ENCODE peak calls at places on chromosomes 3 and 15, in five cellular contexts. One of them, this sample, is unnamed.

GRCh38 chr15:74399511-74400312 is 32.3 kb upstream of the CYP11A1 start:
- DNase-seq in stimulated activated CD8-positive, alpha-beta memory T cell treated with anti-CD3 and anti-CD28 coated beads, Interleukin-2, amount 100 ng/mL, for 1 hour: no peak
- DNase-seq in nephron progenitor cell: no peak
- DNase-seq in suprapubic skin: no peak
- DNase-seq in activated CD4-positive, alpha-beta memory T cell treated with anti-CD3 and anti-CD28 coated beads for 36 hours: peak; percentile 80
- DNase-seq in this sample: no peak

GRCh38 chr15:64013179-64014043 is 32.9 kb downstream of the DAPK2 start:
- DNase-seq in nephron progenitor cell: no peak
- DNase-seq in stimulated activated CD8-positive, alpha-beta memory T cell treated with anti-CD3 and anti-CD28 coated beads, Interleukin-2, amount 100 ng/mL, for 1 hour: no peak
- DNase-seq in activated CD4-positive, alpha-beta memory T cell treated with anti-CD3 and anti-CD28 coated beads for 36 hours: peak; percentile 51
- DNase-seq in suprapubic skin: no peak
- DNase-seq in this sample: no peak

GRCh38 chr15:26620528-26620927 is 152.3 kb downstream of the GABRB3 start:
- DNase-seq in stimulated activated CD8-positive, alpha-beta memory T cell treated with anti-CD3 and anti-CD28 coated beads, Interleukin-2, amount 100 ng/mL, for 1 hour: no peak
- DNase-seq in activated CD4-positive, alpha-beta memory T cell treated with anti-CD3 and anti-CD28 coated beads for 36 hours: no peak
- DNase-seq in nephron progenitor cell: no peak
- DNase-seq in suprapubic skin: no peak
- DNase-seq in this sample: no peak

GRCh38 chr3:53570709-53571108 is 76.3 kb downstream of the CACNA1D start:
- DNase-seq in activated CD4-positive, alpha-beta memory T cell treated with anti-CD3 and anti-CD28 coated beads for 36 hours: no peak
- DNase-seq in nephron progenitor cell: no peak
- DNase-seq in suprapubic skin: no peak
- DNase-seq in stimulated activated CD8-positive, alpha-beta memory T cell treated with anti-CD3 and anti-CD28 coated beads, Interleukin-2, amount 100 ng/mL, for 1 hour: no peak
- DNase-seq in this sample: no peak

GRCh38 chr15:83559310-83559966 is 94.5 kb upstream of the ADAMTSL3 start:
- DNase-seq in stimulated activated CD8-positive, alpha-beta memory T cell treated with anti-CD3 and anti-CD28 coated beads, Interleukin-2, amount 100 ng/mL, for 1 hour: no peak
- DNase-seq in nephron progenitor cell: peak; percentile 67
- DNase-seq in activated CD4-positive, alpha-beta memory T cell treated with anti-CD3 and anti-CD28 coated beads for 36 hours: peak; percentile 57
- DNase-seq in suprapubic skin: no peak
- DNase-seq in this sample: no peak

GRCh38 chr15:99090938-99091337 is 13.9 kb upstream of the SYNM start:
- DNase-seq in stimulated activated CD8-positive, alpha-beta memory T cell treated with anti-CD3 and anti-CD28 coated beads, Interleukin-2, amount 100 ng/mL, for 1 hour: no peak
- DNase-seq in suprapubic skin: no peak
- DNase-seq in nephron progenitor cell: no peak
- DNase-seq in activated CD4-positive, alpha-beta memory T cell treated with anti-CD3 and anti-CD28 coated beads for 36 hours: no peak
- DNase-seq in this sample: no peak

GRCh38 chr3:178063475-178063874 is 472.8 kb upstream of the KCNMB2 start:
- DNase-seq in stimulated activated CD8-positive, alpha-beta memory T cell treated with anti-CD3 and anti-CD28 coated beads, Interleukin-2, amount 100 ng/mL, for 1 hour: no peak
- DNase-seq in nephron progenitor cell: no peak
- DNase-seq in suprapubic skin: no peak
- DNase-seq in activated CD4-positive, alpha-beta memory T cell treated with anti-CD3 and anti-CD28 coated beads for 36 hours: no peak
- DNase-seq in this sample: no peak

GRCh38 chr15:31236184-31237041 is 90.2 kb upstream of the KLF13 start:
- DNase-seq in stimulated activated CD8-positive, alpha-beta memory T cell treated with anti-CD3 and anti-CD28 coated beads, Interleukin-2, amount 100 ng/mL, for 1 hour: no peak
- DNase-seq in activated CD4-positive, alpha-beta memory T cell treated with anti-CD3 and anti-CD28 coated beads for 36 hours: no peak
- DNase-seq in suprapubic skin: peak; percentile 87
- DNase-seq in nephron progenitor cell: no peak
- DNase-seq in this sample: peak; percentile 91

GRCh38 chr3:169512991-169513390 is 150.5 kb downstream of the MECOM start:
- DNase-seq in suprapubic skin: no peak
- DNase-seq in nephron progenitor cell: no peak
- DNase-seq in activated CD4-positive, alpha-beta memory T cell treated with anti-CD3 and anti-CD28 coated beads for 36 hours: no peak
- DNase-seq in stimulated activated CD8-positive, alpha-beta memory T cell treated with anti-CD3 and anti-CD28 coated beads, Interleukin-2, amount 100 ng/mL, for 1 hour: no peak
- DNase-seq in this sample: no peak

GRCh38 chr15:38683382-38684242 is 119.0 kb upstream of the RASGRP1 start:
- DNase-seq in nephron progenitor cell: peak; percentile 58
- DNase-seq in activated CD4-positive, alpha-beta memory T cell treated with anti-CD3 and anti-CD28 coated beads for 36 hours: peak; percentile 84
- DNase-seq in stimulated activated CD8-positive, alpha-beta memory T cell treated with anti-CD3 and anti-CD28 coated beads, Interleukin-2, amount 100 ng/mL, for 1 hour: peak; percentile 43
- DNase-seq in suprapubic skin: no peak
- DNase-seq in this sample: no peak

GRCh38 chr15:33113666-33114483 is 80.6 kb downstream of the FMN1 start:
- DNase-seq in suprapubic skin: no peak
- DNase-seq in activated CD4-positive, alpha-beta memory T cell treated with anti-CD3 and anti-CD28 coated beads for 36 hours: no peak
- DNase-seq in stimulated activated CD8-positive, alpha-beta memory T cell treated with anti-CD3 and anti-CD28 coated beads, Interleukin-2, amount 100 ng/mL, for 1 hour: no peak
- DNase-seq in nephron progenitor cell: no peak
- DNase-seq in this sample: no peak